ENCODE peak calls at places on chromosomes 13 and 19, in eight cellular contexts. One of them, this sample, is unnamed.

GRCh38 chr19:48501961-48502719 is 9.5 kb downstream of the LMTK3 start:
- DNase-seq in thoracic aorta: no peak
- DNase-seq in AG04449: no peak
- DNase-seq in CD8-positive, alpha-beta memory T cell: peak
- DNase-seq in ovary: no peak
- DNase-seq in skeletal muscle cell: no peak
- DNase-seq in mucosa of descending colon: peak
- DNase-seq in neural progenitor cell: peak
- DNase-seq in this sample: peak

GRCh38 chr13:43298799-43299198 is 275.4 kb downstream of the DNAJC15 start:
- DNase-seq in AG04449: no peak
- DNase-seq in CD8-positive, alpha-beta memory T cell: no peak
- DNase-seq in mucosa of descending colon: no peak
- DNase-seq in neural progenitor cell: no peak
- DNase-seq in skeletal muscle cell: no peak
- DNase-seq in ovary: no peak
- DNase-seq in thoracic aorta: no peak
- DNase-seq in this sample: no peak

GRCh38 chr13:72139192-72139591 is 272.2 kb upstream of the DACH1 start:
- DNase-seq in thoracic aorta: no peak
- DNase-seq in AG04449: no peak
- DNase-seq in mucosa of descending colon: no peak
- DNase-seq in ovary: no peak
- DNase-seq in skeletal muscle cell: no peak
- DNase-seq in CD8-positive, alpha-beta memory T cell: no peak
- DNase-seq in neural progenitor cell: no peak
- DNase-seq in this sample: no peak

GRCh38 chr19:51712461-51713081 is 11.2 kb downstream of the HAS1 start:
- DNase-seq in CD8-positive, alpha-beta memory T cell: no peak
- DNase-seq in neural progenitor cell: peak
- DNase-seq in thoracic aorta: no peak
- DNase-seq in skeletal muscle cell: no peak
- DNase-seq in AG04449: no peak
- DNase-seq in ovary: no peak
- DNase-seq in mucosa of descending colon: no peak
- DNase-seq in this sample: peak

GRCh38 chr19:40286674-40287421 is 1.7 kb upstream of the AKT2 start:
- DNase-seq in thoracic aorta: no peak
- DNase-seq in AG04449: no peak
- DNase-seq in CD8-positive, alpha-beta memory T cell: peak
- DNase-seq in neural progenitor cell: no peak
- DNase-seq in mucosa of descending colon: no peak
- DNase-seq in ovary: no peak
- DNase-seq in skeletal muscle cell: no peak
- DNase-seq in this sample: peak

GRCh38 chr19:15563325-15563794 is 51.7 kb upstream of the CYP4F8 start:
- DNase-seq in neural progenitor cell: no peak
- DNase-seq in CD8-positive, alpha-beta memory T cell: no peak
- DNase-seq in skeletal muscle cell: no peak
- DNase-seq in thoracic aorta: no peak
- DNase-seq in AG04449: no peak
- DNase-seq in mucosa of descending colon: peak
- DNase-seq in ovary: peak
- DNase-seq in this sample: no peak

GRCh38 chr19:17091758-17092333 is 16.3 kb downstream of the MYO9B start:
- DNase-seq in skeletal muscle cell: no peak
- DNase-seq in mucosa of descending colon: peak
- DNase-seq in thoracic aorta: no peak
- DNase-seq in CD8-positive, alpha-beta memory T cell: peak
- DNase-seq in AG04449: no peak
- DNase-seq in ovary: no peak
- DNase-seq in neural progenitor cell: no peak
- DNase-seq in this sample: no peak

GRCh38 chr13:111283457-111283856 is 37.0 kb upstream of the TEX29 start:
- DNase-seq in skeletal muscle cell: no peak
- DNase-seq in CD8-positive, alpha-beta memory T cell: no peak
- DNase-seq in AG04449: no peak
- DNase-seq in mucosa of descending colon: no peak
- DNase-seq in ovary: no peak
- DNase-seq in neural progenitor cell: no peak
- DNase-seq in thoracic aorta: no peak
- DNase-seq in this sample: no peak

GRCh38 chr19:54554896-54555295 is 18.7 kb upstream of the LILRA2 start:
- DNase-seq in neural progenitor cell: no peak
- DNase-seq in CD8-positive, alpha-beta memory T cell: no peak
- DNase-seq in ovary: no peak
- DNase-seq in thoracic aorta: no peak
- DNase-seq in AG04449: no peak
- DNase-seq in mucosa of descending colon: no peak
- DNase-seq in skeletal muscle cell: no peak
- DNase-seq in this sample: no peak

GRCh38 chr13:53064721-53065120 is 36.1 kb downstream of the OLFM4 start:
- DNase-seq in AG04449: no peak
- DNase-seq in CD8-positive, alpha-beta memory T cell: no peak
- DNase-seq in skeletal muscle cell: peak
- DNase-seq in neural progenitor cell: no peak
- DNase-seq in ovary: no peak
- DNase-seq in thoracic aorta: no peak
- DNase-seq in mucosa of descending colon: no peak
- DNase-seq in this sample: no peak

GRCh38 chr19:50266896-50267295 is 62.3 kb downstream of the KCNC3 start:
- DNase-seq in thoracic aorta: no peak
- DNase-seq in CD8-positive, alpha-beta memory T cell: peak
- DNase-seq in AG04449: no peak
- DNase-seq in mucosa of descending colon: peak
- DNase-seq in skeletal muscle cell: no peak
- DNase-seq in neural progenitor cell: peak
- DNase-seq in ovary: no peak
- DNase-seq in this sample: peak

GRCh38 chr13:19153782-19154450 is 27.7 kb downstream of the TUBA3C start:
- DNase-seq in thoracic aorta: no peak
- DNase-seq in CD8-positive, alpha-beta memory T cell: no peak
- DNase-seq in mucosa of descending colon: no peak
- DNase-seq in ovary: no peak
- DNase-seq in neural progenitor cell: no peak
- DNase-seq in skeletal muscle cell: no peak
- DNase-seq in AG04449: no peak
- DNase-seq in this sample: no peak

GRCh38 chr19:20423381-20424207 is 142.0 kb downstream of the ZNF737 start:
- DNase-seq in thoracic aorta: no peak
- DNase-seq in mucosa of descending colon: peak
- DNase-seq in AG04449: no peak
- DNase-seq in ovary: peak
- DNase-seq in CD8-positive, alpha-beta memory T cell: no peak
- DNase-seq in neural progenitor cell: peak
- DNase-seq in skeletal muscle cell: no peak
- DNase-seq in this sample: peak

GRCh38 chr19:741506-742131 is 9.3 kb upstream of the MISP start:
- DNase-seq in neural progenitor cell: peak
- DNase-seq in CD8-positive, alpha-beta memory T cell: no peak
- DNase-seq in skeletal muscle cell: no peak
- DNase-seq in ovary: no peak
- DNase-seq in mucosa of descending colon: no peak
- DNase-seq in thoracic aorta: no peak
- DNase-seq in AG04449: no peak
- DNase-seq in this sample: peak

GRCh38 chr19:6020972-6021805 is 43.2 kb upstream of the RANBP3 start:
- DNase-seq in thoracic aorta: no peak
- DNase-seq in AG04449: no peak
- DNase-seq in CD8-positive, alpha-beta memory T cell: peak
- DNase-seq in neural progenitor cell: no peak
- DNase-seq in ovary: no peak
- DNase-seq in mucosa of descending colon: no peak
- DNase-seq in skeletal muscle cell: no peak
- DNase-seq in this sample: no peak

GRCh38 chr13:113539176-113539575 is 45.4 kb upstream of the TFDP1 start:
- DNase-seq in mucosa of descending colon: no peak
- DNase-seq in ovary: peak
- DNase-seq in AG04449: no peak
- DNase-seq in skeletal muscle cell: no peak
- DNase-seq in neural progenitor cell: no peak
- DNase-seq in thoracic aorta: no peak
- DNase-seq in CD8-positive, alpha-beta memory T cell: no peak
- DNase-seq in this sample: no peak

GRCh38 chr19:13160557-13160956 is 10.3 kb downstream of the IER2 start:
- DNase-seq in thoracic aorta: no peak
- DNase-seq in skeletal muscle cell: no peak
- DNase-seq in neural progenitor cell: no peak
- DNase-seq in CD8-positive, alpha-beta memory T cell: no peak
- DNase-seq in mucosa of descending colon: no peak
- DNase-seq in ovary: no peak
- DNase-seq in AG04449: no peak
- DNase-seq in this sample: no peak

GRCh38 chr13:39603424-39603947 is 493 bp upstream of the LHFPL6 start:
- DNase-seq in mucosa of descending colon: peak
- DNase-seq in neural progenitor cell: peak
- DNase-seq in ovary: peak
- DNase-seq in thoracic aorta: no peak
- DNase-seq in AG04449: no peak
- DNase-seq in skeletal muscle cell: no peak
- DNase-seq in CD8-positive, alpha-beta memory T cell: no peak
- DNase-seq in this sample: no peak

GRCh38 chr13:106038752-106039151 is 496.7 kb downstream of the EFNB2 start:
- DNase-seq in thoracic aorta: no peak
- DNase-seq in skeletal muscle cell: peak
- DNase-seq in AG04449: peak
- DNase-seq in neural progenitor cell: no peak
- DNase-seq in CD8-positive, alpha-beta memory T cell: no peak
- DNase-seq in ovary: no peak
- DNase-seq in mucosa of descending colon: no peak
- DNase-seq in this sample: no peak

GRCh38 chr19:35165200-35166058 is 10.9 kb downstream of the FXYD5 start:
- DNase-seq in thoracic aorta: no peak
- DNase-seq in AG04449: no peak
- DNase-seq in skeletal muscle cell: no peak
- DNase-seq in mucosa of descending colon: no peak
- DNase-seq in ovary: no peak
- DNase-seq in neural progenitor cell: no peak
- DNase-seq in CD8-positive, alpha-beta memory T cell: no peak
- DNase-seq in this sample: no peak

GRCh38 chr13:44191504-44192171 is 182.0 kb upstream of the SERP2 start:
- DNase-seq in AG04449: no peak
- DNase-seq in skeletal muscle cell: no peak
- DNase-seq in CD8-positive, alpha-beta memory T cell: peak
- DNase-seq in neural progenitor cell: peak
- DNase-seq in mucosa of descending colon: no peak
- DNase-seq in thoracic aorta: no peak
- DNase-seq in ovary: no peak
- DNase-seq in this sample: peak

DNA sequence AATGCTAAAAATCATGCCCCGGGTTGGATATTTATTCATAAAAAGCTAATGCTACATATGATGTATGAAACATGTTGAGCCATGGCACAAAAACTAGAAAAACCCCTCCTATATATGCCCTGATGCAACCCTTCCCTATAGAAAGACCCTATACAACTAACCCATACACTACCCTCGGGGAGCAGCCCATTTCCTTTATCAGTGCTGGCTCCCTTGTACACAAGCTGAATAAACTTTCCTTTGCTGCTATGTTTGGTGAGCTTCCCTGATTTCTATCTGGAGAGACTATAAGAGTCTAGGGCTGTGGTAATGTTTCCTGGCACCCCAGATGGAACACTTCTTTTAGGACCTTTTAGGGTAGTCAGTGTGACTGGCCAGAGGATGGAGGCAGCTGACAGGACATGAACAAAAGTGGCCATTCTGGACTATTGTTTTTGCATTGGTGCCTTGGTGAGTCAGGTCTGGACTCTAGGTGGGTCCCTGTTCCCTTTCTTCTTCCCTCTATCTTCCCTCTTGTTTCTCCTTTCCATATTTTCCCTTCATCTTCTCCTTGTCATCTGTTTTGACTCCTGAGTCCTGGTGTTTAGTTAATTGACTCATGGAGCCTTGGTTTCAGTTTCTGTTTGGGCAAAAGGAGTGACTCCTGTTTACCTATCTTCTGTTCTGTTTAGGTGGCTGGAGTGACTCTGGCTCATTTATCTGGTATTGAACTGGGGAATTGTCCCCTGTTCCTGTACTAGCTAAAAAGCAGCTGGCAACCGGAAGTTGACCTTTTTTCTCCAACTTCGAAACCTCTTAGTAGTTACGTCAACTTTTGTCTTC is 1321.8 kb upstream of the PCDH9 start:
- DNase-seq in AG04449: no peak
- DNase-seq in ovary: no peak
- DNase-seq in skeletal muscle cell: no peak
- DNase-seq in CD8-positive, alpha-beta memory T cell: no peak
- DNase-seq in thoracic aorta: no peak
- DNase-seq in mucosa of descending colon: no peak
- DNase-seq in neural progenitor cell: no peak
- DNase-seq in this sample: no peak
- H3K4me3 ChIP-seq in AG04449: no peak
- H3K4me3 ChIP-seq in ovary: no peak
- H3K4me3 ChIP-seq in skeletal muscle cell: no peak
- H3K4me3 ChIP-seq in CD8-positive, alpha-beta memory T cell: no peak
- H3K4me3 ChIP-seq in thoracic aorta: peak
- H3K4me3 ChIP-seq in mucosa of descending colon: no peak
- H3K4me3 ChIP-seq in neural progenitor cell: no peak
- H3K4me3 ChIP-seq in this sample: no peak

GRCh38 chr13:97971519-97971918 is 18.0 kb downstream of the IPO5 start:
- DNase-seq in mucosa of descending colon: no peak
- DNase-seq in AG04449: no peak
- DNase-seq in thoracic aorta: no peak
- DNase-seq in neural progenitor cell: no peak
- DNase-seq in CD8-positive, alpha-beta memory T cell: no peak
- DNase-seq in ovary: no peak
- DNase-seq in skeletal muscle cell: no peak
- DNase-seq in this sample: no peak
- H3K4me3 ChIP-seq in mucosa of descending colon: no peak
- H3K4me3 ChIP-seq in AG04449: no peak
- H3K4me3 ChIP-seq in thoracic aorta: no peak
- H3K4me3 ChIP-seq in neural progenitor cell: no peak
- H3K4me3 ChIP-seq in CD8-positive, alpha-beta memory T cell: no peak
- H3K4me3 ChIP-seq in ovary: no peak
- H3K4me3 ChIP-seq in skeletal muscle cell: no peak
- H3K4me3 ChIP-seq in this sample: no peak

GRCh38 chr19:30374791-30375650 is 2.8 kb downstream of the ZNF536 start:
- DNase-seq in skeletal muscle cell: no peak
- DNase-seq in thoracic aorta: no peak
- DNase-seq in mucosa of descending colon: no peak
- DNase-seq in CD8-positive, alpha-beta memory T cell: no peak
- DNase-seq in AG04449: no peak
- DNase-seq in ovary: no peak
- DNase-seq in neural progenitor cell: peak
- DNase-seq in this sample: no peak
- H3K4me3 ChIP-seq in skeletal muscle cell: peak
- H3K4me3 ChIP-seq in thoracic aorta: no peak
- H3K4me3 ChIP-seq in mucosa of descending colon: no peak
- H3K4me3 ChIP-seq in CD8-positive, alpha-beta memory T cell: no peak
- H3K4me3 ChIP-seq in AG04449: no peak
- H3K4me3 ChIP-seq in ovary: no peak
- H3K4me3 ChIP-seq in neural progenitor cell: peak
- H3K4me3 ChIP-seq in this sample: no peak

DNA sequence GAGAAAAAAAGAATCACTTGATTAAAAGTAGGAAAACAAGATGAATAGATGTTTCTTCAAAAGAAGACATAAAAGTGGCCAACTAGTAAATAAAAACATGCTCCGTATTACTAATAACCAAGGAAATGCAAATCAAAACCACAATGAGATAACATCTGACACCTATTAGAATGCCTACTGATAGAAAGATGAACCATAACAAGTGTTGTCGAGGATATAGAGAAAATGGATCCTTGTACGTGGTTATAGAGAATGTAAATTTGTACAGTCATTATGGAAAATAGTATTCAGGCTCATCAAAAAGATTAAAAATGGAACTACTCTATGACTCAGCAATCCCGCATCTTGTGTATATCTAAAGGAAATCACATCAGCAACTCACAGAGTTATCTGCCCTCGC is 415.8 kb upstream of the SLITRK5 start:
- DNase-seq in CD8-positive, alpha-beta memory T cell: no peak
- DNase-seq in neural progenitor cell: no peak
- DNase-seq in AG04449: no peak
- DNase-seq in mucosa of descending colon: no peak
- DNase-seq in ovary: no peak
- DNase-seq in thoracic aorta: no peak
- DNase-seq in skeletal muscle cell: no peak
- DNase-seq in this sample: no peak
- H3K4me3 ChIP-seq in CD8-positive, alpha-beta memory T cell: no peak
- H3K4me3 ChIP-seq in neural progenitor cell: no peak
- H3K4me3 ChIP-seq in AG04449: no peak
- H3K4me3 ChIP-seq in mucosa of descending colon: no peak
- H3K4me3 ChIP-seq in ovary: no peak
- H3K4me3 ChIP-seq in thoracic aorta: no peak
- H3K4me3 ChIP-seq in skeletal muscle cell: no peak
- H3K4me3 ChIP-seq in this sample: no peak